ENCODE peak calls at places on chromosomes 12 and 14, in nine cellular contexts. M is non-pigmented ciliary epithelial cell; L is astrocyte of the spinal cord; H is activated naive CD4-positive, alpha-beta T cell treated with anti-CD3 and anti-CD28 coated beads, Interleukin-2, amount 10 ng/mL, durations not matched to agents 7 days and 5 days; Z is ovary; C is omental fat pad; S is epithelial cell of proximal tubule; X is stimulated activated CD4-positive, alpha-beta T cell treated with anti-CD3 and anti-CD28 coated beads, Interleukin-4, amount 100 ng/mL, for 48 hours; O is HTR-8/SVneo. R is an unnamed sample.

GRCh38 chr12:100345020-100345767 is 11.7 kb upstream of the SLC17A8 start:
- DNase-seq in M (no peak), L (no peak), H (no peak), Z (no peak), C (no peak), S (no peak), X (no peak), O (no peak), R (no peak)

GRCh38 chr14:72463291-72463866 is 430.5 kb downstream of the DPF3 start:
- DNase-seq in M (no peak), L (peak; percentile 38), H (no peak), Z (no peak), C (no peak), S (no peak), X (no peak), O (peak; percentile 53), R (no peak)

GRCh38 chr12:4272976-4273650 is 449 bp upstream of the CCND2 start:
- DNase-seq in M (no peak), L (no peak), H (no peak), Z (no peak), C (no peak), S (no peak), X (no peak), O (no peak), R (no peak)

GRCh38 chr14:27386391-27386790 is 788.6 kb upstream of the NOVA1 start:
- DNase-seq in M (no peak), L (peak; percentile 36), H (no peak), Z (no peak), C (no peak), S (no peak), X (no peak), O (no peak), R (no peak)

GRCh38 chr12:124463341-124463861 is 104.0 kb downstream of the NCOR2 start:
- DNase-seq in M (no peak), L (no peak), H (no peak), Z (peak; percentile 23), C (no peak), S (no peak), X (no peak), O (no peak), R (no peak)

GRCh38 chr12:64611430-64612286 is 1.4 kb downstream of the RASSF3 start:
- DNase-seq in M (no peak), L (peak; percentile 36), H (peak; percentile 61), Z (peak; percentile 57), C (no peak), S (no peak), X (no peak), O (no peak), R (no peak)

GRCh38 chr14:104586832-104587620 is 7.5 kb downstream of the C14orf180 start:
- DNase-seq in M (no peak), L (no peak), H (no peak), Z (no peak), C (no peak), S (no peak), X (no peak), O (no peak), R (no peak)

GRCh38 chr12:113580437-113580836 is 108.8 kb upstream of the LHX5 start:
- DNase-seq in M (no peak), L (no peak), H (no peak), Z (no peak), C (no peak), S (no peak), X (no peak), O (no peak), R (no peak)

GRCh38 chr12:54504550-54504949 is 7.0 kb downstream of the NCKAP1L start:
- DNase-seq in M (no peak), L (no peak), H (no peak), Z (no peak), C (no peak), S (no peak), X (no peak), O (no peak), R (no peak)

GRCh38 chr12:116714175-116714574 is 23.7 kb downstream of the SPRING1 start:
- DNase-seq in M (no peak), L (no peak), H (no peak), Z (no peak), C (no peak), S (no peak), X (no peak), O (no peak), R (no peak)

GRCh38 chr14:102088012-102088792 is 1.4 kb upstream of the HSP90AA1 start:
- DNase-seq in M (no peak), L (no peak), H (peak; percentile 67), Z (peak; percentile 53), C (no peak), S (no peak), X (peak; percentile 40), O (no peak), R (no peak)

GRCh38 chr14:68715032-68715924 is 77.6 kb downstream of the ZFP36L1 start:
- DNase-seq in M (no peak), L (peak; percentile 71), H (peak; percentile 27), Z (no peak), C (no peak), S (no peak), X (no peak), O (no peak), R (no peak)

GRCh38 chr12:53062977-53063707 is 13.3 kb downstream of the TNS2 start:
- DNase-seq in M (no peak), L (no peak), H (no peak), Z (peak; percentile 40), C (no peak), S (no peak), X (no peak), O (no peak), R (no peak)

GRCh38 chr14:105333613-105334364 is 19.2 kb downstream of the PACS2 start:
- DNase-seq in M (no peak), L (no peak), H (no peak), Z (no peak), C (no peak), S (no peak), X (no peak), O (no peak), R (no peak)

GRCh38 chr12:2924019-2924418 is 33.3 kb downstream of the TULP3 start:
- DNase-seq in M (no peak), L (peak; percentile 60), H (no peak), Z (no peak), C (no peak), S (no peak), X (no peak), O (no peak), R (no peak)

GRCh38 chr14:22549304-22549962 is 39.6 kb downstream of the DAD1 start:
- DNase-seq in M (no peak), L (no peak), H (peak; percentile 25), Z (no peak), C (no peak), S (no peak), X (no peak), O (no peak), R (no peak)

GRCh38 chr12:104480826-104481457 is 24.2 kb downstream of the CHST11 start:
- DNase-seq in M (peak; percentile 77), L (peak; percentile 89), H (no peak), Z (no peak), C (no peak), S (no peak), X (no peak), O (no peak), R (no peak)

GRCh38 chr14:89058707-89059106 is 234.3 kb downstream of the TTC8 start:
- DNase-seq in M (no peak), L (no peak), H (no peak), Z (no peak), C (no peak), S (no peak), X (no peak), O (no peak), R (no peak)

GRCh38 chr14:45112886-45113772 is 21.2 kb downstream of the FKBP3 start:
- DNase-seq in M (no peak), L (no peak), H (no peak), Z (no peak), C (no peak), S (no peak), X (no peak), O (no peak), R (no peak)

GRCh38 chr12:64894827-64895475 is 70.5 kb downstream of the TBC1D30 start:
- DNase-seq in M (no peak), L (peak; percentile 19), H (no peak), Z (no peak), C (no peak), S (no peak), X (no peak), O (no peak), R (no peak)

GRCh38 chr14:33928895-33929294 is 22.0 kb downstream of the EGLN3 start:
- DNase-seq in M (no peak), L (no peak), H (no peak), Z (no peak), C (no peak), S (no peak), X (no peak), O (no peak), R (no peak)

GRCh38 chr12:110067531-110067930 is 19.2 kb upstream of the C12orf76 start:
- DNase-seq in M (no peak), L (no peak), H (no peak), Z (no peak), C (no peak), S (no peak), X (no peak), O (no peak), R (no peak)

GRCh38 chr12:90029317-90029716 is 320.7 kb upstream of the ATP2B1 start:
- DNase-seq in M (no peak), L (no peak), H (no peak), Z (no peak), C (no peak), S (no peak), X (no peak), O (no peak), R (no peak)

GRCh38 chr12:58818546-58818945 is 101.8 kb downstream of the LRIG3 start:
- DNase-seq in M (peak; percentile 5), L (peak; percentile 19), H (no peak), Z (no peak), C (no peak), S (no peak), X (no peak), O (no peak), R (no peak)

GRCh38 chr12:131830335-131831020 is 2.3 kb downstream of the MMP17 start:
- DNase-seq in M (peak; percentile 42), L (peak; percentile 78), H (peak; percentile 60), Z (peak; percentile 87), C (peak; percentile 27), S (no peak), X (peak; percentile 34), O (peak; percentile 64), R (no peak)

GRCh38 chr14:70909788-70910614 is 2.7 kb downstream of the PCNX1 start:
- DNase-seq in M (no peak), L (no peak), H (no peak), Z (no peak), C (no peak), S (no peak), X (no peak), O (no peak), R (no peak)

GRCh38 chr14:104306450-104307040 is 168.2 kb downstream of the KIF26A start:
- DNase-seq in M (no peak), L (no peak), H (no peak), Z (peak; percentile 8), C (no peak), S (no peak), X (no peak), O (no peak), R (no peak)

GRCh38 chr14:65412881-65413738 is 580 bp downstream of the FUT8 start:
- DNase-seq in M (no peak), L (peak; percentile 74), H (peak; percentile 78), Z (no peak), C (no peak), S (no peak), X (peak; percentile 16), O (peak; percentile 57), R (no peak)

GRCh38 chr12:56221233-56221756 is 427 bp downstream of the RNF41 start:
- DNase-seq in M (peak; percentile 26), L (peak; percentile 75), H (no peak), Z (peak; percentile 75), C (no peak), S (no peak), X (no peak), O (peak; percentile 71), R (no peak)

GRCh38 chr14:92352158-92352985 is 29.4 kb downstream of the SLC24A4 start:
- DNase-seq in M (no peak), L (no peak), H (peak; percentile 67), Z (no peak), C (no peak), S (no peak), X (peak; percentile 25), O (peak; percentile 17), R (no peak)

GRCh38 chr12:116376354-116377193 is 99.1 kb upstream of the MED13L start:
- DNase-seq in M (peak; percentile 52), L (peak; percentile 56), H (no peak), Z (no peak), C (no peak), S (no peak), X (no peak), O (no peak), R (no peak)